ENCODE peak calls at places on chromosomes 1 and 21, in five cellular contexts. P, N, E, Y and D are unnamed samples.

GRCh38 chr1:223832637-223832943 is 13.2 kb downstream of the TP53BP2 start:
- DNase-seq in P (no peak), N (no peak), E (no peak), Y (no peak), D (no peak)

GRCh38 chr1:53949651-53950050 is 3.5 kb downstream of the LRRC42 start:
- DNase-seq in P (no peak), N (no peak), E (no peak), Y (no peak), D (no peak)

GRCh38 chr1:227885648-227886502 is 61.9 kb downstream of the WNT9A start:
- DNase-seq in P (peak; percentile 84), N (peak; percentile 55), E (peak; percentile 79), Y (peak; percentile 53), D (peak; percentile 58)

GRCh38 chr1:248752119-248752931 is 3.2 kb downstream of the LYPD8 start:
- DNase-seq in P (no peak), N (no peak), E (no peak), Y (no peak), D (no peak)

GRCh38 chr1:115536279-115536816 is 105.4 kb upstream of the VANGL1 start:
- DNase-seq in P (no peak), N (no peak), E (no peak), Y (no peak), D (no peak)

GRCh38 chr1:161838362-161838761 is 72.2 kb downstream of the ATF6 start:
- DNase-seq in P (no peak), N (no peak), E (peak; percentile 36), Y (no peak), D (no peak)

GRCh38 chr1:162946701-162947100 is 85.7 kb upstream of the CCDC190 start:
- DNase-seq in P (no peak), N (no peak), E (no peak), Y (no peak), D (no peak)

GRCh38 chr1:43913666-43914325 is 19.8 kb upstream of the ARTN start:
- DNase-seq in P (no peak), N (no peak), E (no peak), Y (no peak), D (no peak)

GRCh38 chr1:153570874-153571273 is 5.2 kb upstream of the S100A2 start:
- DNase-seq in P (no peak), N (peak; percentile 67), E (no peak), Y (no peak), D (no peak)

GRCh38 chr1:198629610-198630009 is 9.2 kb upstream of the PTPRC start:
- DNase-seq in P (no peak), N (no peak), E (no peak), Y (no peak), D (no peak)

GRCh38 chr1:184514447-184514846 is 127.6 kb downstream of the C1orf21 start:
- DNase-seq in P (no peak), N (no peak), E (no peak), Y (no peak), D (no peak)

GRCh38 chr1:218368686-218369085 is 23.6 kb downstream of the TGFB2 start:
- DNase-seq in P (no peak), N (no peak), E (no peak), Y (no peak), D (no peak)

GRCh38 chr1:241608379-241609033 is 31.7 kb downstream of the CHML start:
- DNase-seq in P (no peak), N (no peak), E (no peak), Y (no peak), D (no peak)

GRCh38 chr1:178470411-178470960 is 26.3 kb downstream of the CLEC20A start:
- DNase-seq in P (peak; percentile 61), N (peak; percentile 83), E (no peak), Y (peak; percentile 41), D (no peak)

GRCh38 chr1:205536759-205537361 is 32.4 kb downstream of the CDK18 start:
- DNase-seq in P (peak; percentile 64), N (peak; percentile 70), E (peak; percentile 10), Y (peak; percentile 76), D (peak; percentile 64)

GRCh38 chr1:232211149-232211548 is 418.8 kb downstream of the SIPA1L2 start:
- DNase-seq in P (no peak), N (no peak), E (no peak), Y (no peak), D (no peak)

GRCh38 chr1:115840615-115841460 is at the start of gene NHLH2:
- DNase-seq in P (no peak), N (no peak), E (no peak), Y (no peak), D (no peak)

GRCh38 chr1:213908521-213908920 is 79.3 kb upstream of the PROX1 start:
- DNase-seq in P (no peak), N (no peak), E (no peak), Y (no peak), D (no peak)

GRCh38 chr1:166165661-166166399 is 971 bp downstream of the FAM78B start:
- DNase-seq in P (peak; percentile 78), N (no peak), E (no peak), Y (peak; percentile 13), D (peak; percentile 50)

GRCh38 chr1:235821361-235821981 is 45.2 kb downstream of the LYST start:
- DNase-seq in P (no peak), N (no peak), E (no peak), Y (no peak), D (no peak)

GRCh38 chr1:119079881-119080280 is 60.6 kb downstream of the WARS2 start:
- DNase-seq in P (no peak), N (no peak), E (no peak), Y (no peak), D (no peak)

GRCh38 chr1:30888391-30888790 is 20.2 kb downstream of the SDC3 start:
- DNase-seq in P (peak; percentile 92), N (no peak), E (no peak), Y (peak; percentile 64), D (no peak)

GRCh38 chr1:236507022-236507700 is 16.6 kb upstream of the LGALS8 start:
- DNase-seq in P (no peak), N (no peak), E (no peak), Y (no peak), D (no peak)

GRCh38 chr1:113747376-113747775 is 11.9 kb downstream of the PHTF1 start:
- DNase-seq in P (no peak), N (no peak), E (no peak), Y (no peak), D (no peak)

GRCh38 chr1:237745545-237745944 is 145.2 kb downstream of the ZP4 start:
- DNase-seq in P (no peak), N (no peak), E (no peak), Y (no peak), D (no peak)

GRCh38 chr1:213492161-213493041 is 441.4 kb downstream of the RPS6KC1 start:
- DNase-seq in P (no peak), N (no peak), E (no peak), Y (no peak), D (no peak)

GRCh38 chr1:117147856-117148588 is 26.5 kb upstream of the TRIM45 start:
- DNase-seq in P (no peak), N (no peak), E (no peak), Y (no peak), D (no peak)

GRCh38 chr1:106620521-106620954 is 435.9 kb upstream of the PRMT6 start:
- DNase-seq in P (peak; percentile 41), N (no peak), E (no peak), Y (no peak), D (no peak)

GRCh38 chr1:205567716-205568115 is 63.2 kb downstream of the CDK18 start:
- DNase-seq in P (no peak), N (peak; percentile 36), E (no peak), Y (peak; percentile 7), D (no peak)

GRCh38 chr21:41435728-41436127 is 9.7 kb downstream of the MX1 start:
- DNase-seq in P (no peak), N (no peak), E (no peak), Y (no peak), D (no peak)

GRCh38 chr1:110524311-110525249 is 5.6 kb upstream of the KCNA10 start:
- DNase-seq in P (no peak), N (peak; percentile 61), E (no peak), Y (peak; percentile 44), D (no peak)
- H3K4me3 ChIP-seq in P (no peak overlapping the region), N (no peak overlapping the region), E (no peak overlapping the region), Y (no peak overlapping the region), D (no peak overlapping the region)

GRCh38 chr1:243254233-243254926 is 701 bp downstream of the CEP170 start:
- DNase-seq in P (peak; percentile 87), N (peak; percentile 73), E (peak; percentile 76), Y (peak; percentile 64), D (peak; percentile 86)
- H3K27ac ChIP-seq in P (peak overlapping the region; percentile 97), N (peak overlapping the region; percentile 95), E (peak overlapping the region; percentile 97), Y (peak overlapping the region; percentile 93), D (peak overlapping the region; percentile 98)

DNA sequence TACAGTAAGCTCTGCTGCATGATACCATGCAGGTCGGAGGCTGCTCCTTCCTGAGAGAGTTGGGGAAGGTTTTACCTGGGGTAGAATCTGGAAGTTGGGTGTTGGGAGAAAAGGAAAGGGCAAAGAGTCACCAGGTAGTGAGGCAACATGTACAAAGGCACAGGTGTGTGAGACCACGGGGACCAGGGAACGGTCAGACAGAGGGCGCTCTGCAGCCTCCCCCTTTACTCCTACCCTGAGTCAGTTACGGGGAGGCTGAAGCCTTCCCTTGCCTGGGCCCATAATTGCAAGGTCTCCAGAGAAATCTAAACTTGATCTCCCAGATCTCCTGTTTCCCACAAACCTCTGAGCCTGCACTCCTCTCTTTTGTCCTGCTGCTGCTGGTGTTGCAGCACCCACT is 22.0 kb downstream of the CCN1 start:
- DNase-seq in P (no peak), N (no peak), E (no peak), Y (no peak), D (no peak)
- TF ChIP-seq CTCF in P (no peak), N (no peak), E (no peak), Y (no peak), D (no peak)

GRCh38 chr1:32364836-32365235 is 2.5 kb downstream of the TSSK3 start:
- DNase-seq in P (no peak), N (no peak), E (no peak), Y (no peak), D (no peak)

GRCh38 chr1:32363713-32364112 is 1.4 kb downstream of the TSSK3 start:
- DNase-seq in P (peak; percentile 53), N (no peak), E (peak; percentile 39), Y (no peak), D (no peak)

GRCh38 chr1:32361674-32362473 is 411 bp downstream of the FAM229A start:
- DNase-seq in P (peak; percentile 88), N (peak; percentile 63), E (peak; percentile 64), Y (peak; percentile 45), D (peak; percentile 57)

GRCh38 chr1:32361308-32361673 is 994 bp downstream of the FAM229A start:
- DNase-seq in P (peak; percentile 81), N (no peak), E (no peak), Y (no peak), D (no peak)

DNA sequence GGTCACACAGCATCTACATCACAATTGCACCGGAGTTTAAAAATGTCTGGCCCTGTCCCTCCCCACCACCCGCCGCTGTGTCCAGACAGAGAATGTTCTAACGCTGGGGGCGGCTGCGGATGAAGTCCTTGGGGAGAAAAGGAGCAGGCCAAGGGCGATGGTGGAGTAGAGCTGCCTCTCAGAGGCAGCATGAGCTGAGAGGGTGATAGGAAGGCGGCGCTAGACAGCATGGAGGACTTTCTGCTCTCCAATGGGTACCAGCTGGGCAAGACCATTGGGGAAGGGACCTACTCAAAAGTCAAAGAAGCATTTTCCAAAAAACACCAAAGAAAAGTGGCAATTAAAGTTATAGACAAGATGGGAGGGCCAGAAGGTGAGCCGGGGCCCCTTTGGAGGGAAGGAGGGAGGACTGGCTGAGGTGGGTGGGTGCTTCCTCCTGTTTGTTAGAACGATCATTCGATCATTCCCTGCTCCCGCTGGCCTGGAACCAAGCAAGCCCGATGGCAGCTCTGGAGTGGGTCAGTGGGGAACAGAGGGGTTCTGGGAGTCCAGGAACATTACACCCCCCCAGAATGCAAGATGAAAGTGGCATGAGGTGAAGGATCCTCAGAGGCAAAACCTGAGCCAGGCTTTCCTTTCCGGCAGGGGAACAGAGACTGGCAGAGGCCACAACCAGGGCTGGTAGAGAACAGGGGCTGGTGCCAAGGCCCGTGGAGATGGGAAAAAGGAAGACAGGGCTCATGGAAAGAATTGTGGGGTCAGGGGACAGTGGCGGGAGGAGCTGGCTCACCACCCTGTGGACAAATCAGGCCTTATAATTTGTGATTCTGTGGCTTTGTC is at the start of the genes FAM229A and TSSK3:
- DNase-seq in P (no peak), N (no peak), E (no peak), Y (no peak), D (no peak)
- H3K4me3 ChIP-seq in P (no peak within 1 kb of the TSS), N (peak within 1 kb of the TSS; percentile 54), E (peak within 1 kb of the TSS; percentile 59), Y (peak within 1 kb of the TSS; percentile 32), D (peak within 1 kb of the TSS; percentile 44)